ENCODE peak calls at places on chromosomes 5 and 9, in ten cellular contexts. Z is dorsolateral prefrontal cortex, Y is GM13976, M is type B pancreatic cell, C is fibroblast of mammary gland, N is lung, D is ovary, E is endodermal cell, U is omental fat pad, T is B cell. K is an unnamed sample.

GRCh38 chr5:138833095-138833494 is 42.0 kb downstream of the LRRTM2 start:
- DNase-seq in Z (no peak), Y (no peak), M (no peak), C (no peak), N (no peak), D (no peak), E (no peak), U (no peak), T (no peak), K (no peak)

GRCh38 chr5:14102666-14103065 is 40.5 kb upstream of the TRIO start:
- DNase-seq in Z (no peak), Y (no peak), M (no peak), C (no peak), N (no peak), D (no peak), E (no peak), U (no peak), T (no peak), K (no peak)

GRCh38 chr5:159096555-159097460 is 2.9 kb downstream of the EBF1 start:
- DNase-seq in Z (no peak), Y (peak), M (peak), C (no peak), N (no peak), D (peak), E (peak), U (no peak), T (peak), K (no peak)

GRCh38 chr5:129112295-129112694 is 17.7 kb downstream of the ISOC1 start:
- DNase-seq in Z (no peak), Y (no peak), M (no peak), C (peak), N (no peak), D (no peak), E (no peak), U (no peak), T (no peak), K (no peak)

GRCh38 chr5:74903165-74903787 is 37.1 kb upstream of the FAM169A start:
- DNase-seq in Z (no peak), Y (peak), M (no peak), C (peak), N (peak), D (no peak), E (peak), U (no peak), T (no peak), K (no peak)

GRCh38 chr5:54275361-54275760 is 35.0 kb downstream of the ARL15 start:
- DNase-seq in Z (no peak), Y (no peak), M (no peak), C (no peak), N (no peak), D (no peak), E (no peak), U (no peak), T (no peak), K (no peak)

GRCh38 chr9:111427186-111427585 is 57.0 kb downstream of the ECPAS start:
- DNase-seq in Z (no peak), Y (no peak), M (no peak), C (peak), N (no peak), D (no peak), E (no peak), U (no peak), T (no peak), K (no peak)

GRCh38 chr5:29367176-29367833 is 1826.2 kb upstream of the CDH6 start:
- DNase-seq in Z (no peak), Y (no peak), M (no peak), C (no peak), N (no peak), D (no peak), E (peak), U (no peak), T (no peak), K (no peak)

GRCh38 chr5:133427121-133427777 is 185.1 kb downstream of the FSTL4 start:
- DNase-seq in Z (no peak), Y (no peak), M (no peak), C (peak), N (no peak), D (no peak), E (no peak), U (no peak), T (no peak), K (no peak)

GRCh38 chr5:20335978-20336377 is 348.0 kb upstream of the CDH18 start:
- DNase-seq in Z (no peak), Y (no peak), M (no peak), C (no peak), N (no peak), D (no peak), E (peak), U (no peak), T (no peak), K (no peak)

GRCh38 chr9:121771851-121772599 is 120.6 kb downstream of the DAB2IP start:
- DNase-seq in Z (no peak), Y (no peak), M (no peak), C (no peak), N (no peak), D (no peak), E (no peak), U (no peak), T (no peak), K (no peak)

GRCh38 chr9:92325991-92326500 is 293 bp downstream of the CENPP start:
- DNase-seq in Z (no peak), Y (peak), M (no peak), C (peak), N (no peak), D (no peak), E (no peak), U (no peak), T (no peak), K (no peak)

GRCh38 chr5:87909382-87909781 is 359.3 kb downstream of the TMEM161B start:
- DNase-seq in Z (no peak), Y (no peak), M (no peak), C (no peak), N (no peak), D (no peak), E (no peak), U (no peak), T (no peak), K (no peak)

GRCh38 chr9:89529243-89530030 is 31.5 kb upstream of the SEMA4D start:
- DNase-seq in Z (no peak), Y (no peak), M (no peak), C (no peak), N (no peak), D (no peak), E (no peak), U (no peak), T (no peak), K (no peak)

GRCh38 chr9:90921104-90921503 is 119.5 kb downstream of the SYK start:
- DNase-seq in Z (no peak), Y (no peak), M (no peak), C (no peak), N (peak), D (no peak), E (no peak), U (no peak), T (no peak), K (no peak)

GRCh38 chr9:89920131-89920530 is 315.3 kb downstream of the GADD45G start:
- DNase-seq in Z (no peak), Y (no peak), M (no peak), C (no peak), N (no peak), D (no peak), E (peak), U (no peak), T (no peak), K (no peak)

GRCh38 chr5:155697236-155697635 is 629.7 kb upstream of the SGCD start:
- DNase-seq in Z (no peak), Y (no peak), M (no peak), C (no peak), N (no peak), D (no peak), E (no peak), U (no peak), T (no peak), K (no peak)

GRCh38 chr5:155700333-155700732 is 626.6 kb upstream of the SGCD start:
- DNase-seq in Z (no peak), Y (no peak), M (no peak), C (no peak), N (no peak), D (no peak), E (peak), U (no peak), T (no peak), K (no peak)

DNA sequence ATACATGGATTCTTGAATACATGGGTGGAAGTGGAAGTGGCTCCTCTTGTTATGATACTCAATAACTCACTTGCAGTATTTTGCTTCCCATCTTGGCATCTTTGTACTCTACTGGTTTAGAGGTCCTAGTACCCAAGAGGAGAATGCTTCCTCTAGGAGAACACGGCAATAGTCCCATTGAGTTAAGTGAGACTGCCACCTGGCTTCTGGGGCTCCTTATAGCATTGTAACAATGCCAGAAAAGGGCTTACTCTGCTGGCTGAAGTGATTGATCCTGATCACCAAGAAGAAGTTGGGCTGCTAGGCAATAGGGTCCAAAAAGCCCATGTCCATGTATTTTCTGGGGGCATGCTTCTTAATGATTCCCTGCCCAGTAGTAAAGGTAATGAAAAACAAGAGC is 627.6 kb upstream of the SGCD start:
- DNase-seq in Z (no peak), Y (no peak), M (no peak), C (no peak), N (no peak), D (no peak), E (peak), U (no peak), T (no peak), K (no peak)
- TF ChIP-seq CTCF in Z (no peak), Y (no peak), M (no peak), C (no peak), N (no peak), D (no peak), E (peak), U (no peak), T (no peak), K (no peak)

DNA sequence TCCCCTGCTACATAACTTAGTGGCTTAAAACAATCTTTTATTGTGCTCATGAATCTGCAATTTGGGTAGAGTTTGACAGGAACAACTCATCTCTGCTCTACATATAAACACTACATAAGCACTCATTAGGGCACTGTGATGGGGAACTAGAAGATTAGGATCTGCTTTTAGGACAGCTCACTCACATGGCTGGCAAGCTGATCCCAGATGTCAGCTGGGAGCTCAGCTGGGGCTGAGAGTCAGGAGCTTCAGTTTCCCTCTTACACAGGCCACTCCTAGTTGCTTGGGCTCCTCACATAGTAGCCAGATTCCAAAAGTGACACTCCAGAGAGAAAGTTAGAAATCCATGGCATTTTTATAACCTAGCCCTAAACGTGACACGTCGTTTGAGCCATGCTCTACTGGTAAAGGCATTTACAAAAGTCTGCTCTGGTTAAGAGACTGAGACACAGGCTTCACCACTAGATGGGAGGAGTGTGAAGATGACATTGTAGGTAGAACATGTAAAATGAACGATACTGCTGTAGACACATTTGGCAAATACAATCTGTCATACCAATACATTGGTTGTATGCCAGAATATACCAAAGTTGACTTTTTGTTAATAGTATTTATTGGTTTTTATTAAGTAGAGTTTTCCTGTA is 23.6 kb downstream of the SCAI start:
- DNase-seq in Z (no peak), Y (no peak), M (no peak), C (peak), N (no peak), D (no peak), E (no peak), U (no peak), T (no peak), K (peak)
- TF ChIP-seq CTCF in Z (no peak), Y (no peak), M (no peak), C (peak), N (no peak), D (no peak), E (peak), U (no peak), T (no peak), K (no peak)

GRCh38 chr5:78819707-78820106 is 165.4 kb downstream of the ARSB start:
- DNase-seq in Z (no peak), Y (no peak), M (no peak), C (no peak), N (no peak), D (no peak), E (peak), U (no peak), T (no peak), K (no peak)
- TF ChIP-seq CTCF in Z (no peak), Y (no peak), M (no peak), C (no peak), N (no peak), D (no peak), E (peak), U (no peak), T (no peak), K (no peak)

GRCh38 chr5:93741136-93741811 is at the start of gene POU5F2:
- DNase-seq in Z (no peak), Y (no peak), M (no peak), C (no peak), N (no peak), D (no peak), E (peak), U (no peak), T (no peak), K (no peak)
- TF ChIP-seq CTCF in Z (no peak), Y (no peak), M (peak), C (no peak), N (no peak), D (no peak), E (peak), U (no peak), T (no peak), K (no peak)